ENCODE peak calls at places on chromosomes 1 and 21, in nine cellular contexts. One of them, this sample, is unnamed.

GRCh38 chr1:248837045-248837793 is 805 bp upstream of the ZNF672 start:
- DNase-seq in GM12892: no peak
- DNase-seq in prostate gland: no peak
- DNase-seq in breast epithelium: no peak
- DNase-seq in transverse colon: peak; percentile 26
- DNase-seq in HepG2: no peak
- DNase-seq in K562: no peak
- DNase-seq in HCT116: no peak
- DNase-seq in sigmoid colon: no peak
- DNase-seq in this sample: peak; percentile 50

GRCh38 chr1:106526650-106527049 is 529.8 kb upstream of the PRMT6 start:
- DNase-seq in GM12892: no peak
- DNase-seq in prostate gland: no peak
- DNase-seq in breast epithelium: no peak
- DNase-seq in transverse colon: no peak
- DNase-seq in HepG2: no peak
- DNase-seq in K562: no peak
- DNase-seq in HCT116: no peak
- DNase-seq in sigmoid colon: no peak
- DNase-seq in this sample: no peak

GRCh38 chr1:183473286-183473536 is 912 bp downstream of the SMG7 start:
- DNase-seq in GM12892: no peak
- DNase-seq in prostate gland: no peak
- DNase-seq in breast epithelium: no peak
- DNase-seq in transverse colon: no peak
- DNase-seq in HepG2: no peak
- DNase-seq in K562: no peak
- DNase-seq in HCT116: no peak
- DNase-seq in sigmoid colon: no peak
- DNase-seq in this sample: no peak

GRCh38 chr1:52920791-52921291 is 699 bp downstream of the ECHDC2 start:
- DNase-seq in GM12892: no peak
- DNase-seq in prostate gland: peak; percentile 42
- DNase-seq in breast epithelium: peak; percentile 34
- DNase-seq in transverse colon: peak; percentile 35
- DNase-seq in HepG2: no peak
- DNase-seq in K562: no peak
- DNase-seq in HCT116: no peak
- DNase-seq in sigmoid colon: peak; percentile 73
- DNase-seq in this sample: no peak

GRCh38 chr21:41605934-41606285 is 98.0 kb upstream of the TMPRSS2 start:
- DNase-seq in GM12892: no peak
- DNase-seq in prostate gland: no peak
- DNase-seq in breast epithelium: no peak
- DNase-seq in transverse colon: no peak
- DNase-seq in HepG2: no peak
- DNase-seq in K562: no peak
- DNase-seq in HCT116: no peak
- DNase-seq in sigmoid colon: peak; percentile 37
- DNase-seq in this sample: no peak

GRCh38 chr1:214747050-214747615 is 144.1 kb downstream of the CENPF start:
- DNase-seq in GM12892: no peak
- DNase-seq in prostate gland: no peak
- DNase-seq in breast epithelium: no peak
- DNase-seq in transverse colon: no peak
- DNase-seq in HepG2: no peak
- DNase-seq in K562: no peak
- DNase-seq in HCT116: no peak
- DNase-seq in sigmoid colon: no peak
- DNase-seq in this sample: no peak

GRCh38 chr1:246146811-246147210 is 360.3 kb downstream of the SMYD3 start:
- DNase-seq in GM12892: no peak
- DNase-seq in prostate gland: no peak
- DNase-seq in breast epithelium: no peak
- DNase-seq in transverse colon: no peak
- DNase-seq in HepG2: no peak
- DNase-seq in K562: no peak
- DNase-seq in HCT116: no peak
- DNase-seq in sigmoid colon: no peak
- DNase-seq in this sample: no peak

GRCh38 chr1:236348071-236348470 is 46.0 kb upstream of the EDARADD start:
- DNase-seq in GM12892: no peak
- DNase-seq in prostate gland: no peak
- DNase-seq in breast epithelium: no peak
- DNase-seq in transverse colon: no peak
- DNase-seq in HepG2: no peak
- DNase-seq in K562: no peak
- DNase-seq in HCT116: no peak
- DNase-seq in sigmoid colon: no peak
- DNase-seq in this sample: no peak

GRCh38 chr1:51336711-51337110 is 6.3 kb upstream of the TTC39A start:
- DNase-seq in GM12892: no peak
- DNase-seq in prostate gland: no peak
- DNase-seq in breast epithelium: no peak
- DNase-seq in transverse colon: no peak
- DNase-seq in HepG2: no peak
- DNase-seq in K562: no peak
- DNase-seq in HCT116: no peak
- DNase-seq in sigmoid colon: no peak
- DNase-seq in this sample: peak; percentile 15

GRCh38 chr1:210291786-210292275 is 36.9 kb upstream of the HHAT start:
- DNase-seq in GM12892: no peak
- DNase-seq in prostate gland: no peak
- DNase-seq in breast epithelium: peak; percentile 24
- DNase-seq in transverse colon: no peak
- DNase-seq in HepG2: no peak
- DNase-seq in K562: no peak
- DNase-seq in HCT116: no peak
- DNase-seq in sigmoid colon: peak; percentile 76
- DNase-seq in this sample: no peak

GRCh38 chr1:16181887-16182719 is 26.2 kb upstream of the EPHA2 start:
- DNase-seq in GM12892: no peak
- DNase-seq in prostate gland: peak; percentile 89
- DNase-seq in breast epithelium: peak; percentile 92
- DNase-seq in transverse colon: peak; percentile 84
- DNase-seq in HepG2: peak; percentile 87
- DNase-seq in K562: no peak
- DNase-seq in HCT116: peak; percentile 77
- DNase-seq in sigmoid colon: peak; percentile 97
- DNase-seq in this sample: peak; percentile 93

DNA sequence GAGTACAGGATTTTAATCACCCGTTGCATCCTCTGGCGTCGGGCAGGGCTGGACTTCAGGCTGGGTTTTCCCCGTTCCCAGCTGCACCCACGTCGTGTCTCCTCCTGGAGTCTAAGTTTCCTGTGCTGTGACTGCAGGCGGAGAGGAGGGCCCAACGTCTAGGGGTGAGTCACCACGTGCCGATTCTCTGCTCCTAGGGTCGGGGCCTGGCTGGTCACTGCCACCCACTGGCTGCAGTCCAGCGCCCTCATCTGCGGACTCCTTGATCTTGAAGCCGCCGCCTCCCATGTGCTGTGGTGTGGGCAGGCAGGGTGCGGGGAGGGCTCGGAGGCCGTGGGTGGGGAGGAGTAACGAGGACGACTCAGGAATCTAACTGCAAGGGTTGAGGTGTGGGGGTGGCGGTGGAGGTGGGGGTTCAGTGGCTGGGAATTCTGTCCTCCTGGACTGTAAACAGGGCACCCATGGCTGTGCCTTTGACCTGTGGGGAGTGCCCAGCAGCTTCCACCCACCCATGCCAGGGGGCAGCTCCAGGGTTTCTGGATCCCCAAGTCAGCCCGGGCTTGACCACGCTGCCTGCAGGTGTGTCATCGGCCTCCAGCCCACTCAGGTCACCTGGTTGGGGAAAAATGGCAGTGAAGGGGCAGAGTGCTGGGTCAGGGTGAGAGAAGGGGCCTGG is 77.8 kb downstream of the ALPL start:
- DNase-seq in GM12892: no peak
- DNase-seq in prostate gland: no peak
- DNase-seq in breast epithelium: peak; percentile 30
- DNase-seq in transverse colon: peak; percentile 25
- DNase-seq in HepG2: peak; percentile 69
- DNase-seq in K562: peak; percentile 81
- DNase-seq in HCT116: peak; percentile 61
- DNase-seq in sigmoid colon: no peak
- DNase-seq in this sample: no peak
- TF ChIP-seq POLR2AphosphoS5 in GM12892: no peak
- TF ChIP-seq POLR2AphosphoS5 in prostate gland: no peak
- TF ChIP-seq POLR2AphosphoS5 in breast epithelium: no peak
- TF ChIP-seq POLR2AphosphoS5 in transverse colon: no peak
- TF ChIP-seq POLR2AphosphoS5 in HepG2: no peak
- TF ChIP-seq POLR2AphosphoS5 in K562: no peak
- TF ChIP-seq POLR2AphosphoS5 in HCT116: peak; percentile 30
- TF ChIP-seq POLR2AphosphoS5 in sigmoid colon: no peak
- TF ChIP-seq POLR2AphosphoS5 in this sample: no peak

DNA sequence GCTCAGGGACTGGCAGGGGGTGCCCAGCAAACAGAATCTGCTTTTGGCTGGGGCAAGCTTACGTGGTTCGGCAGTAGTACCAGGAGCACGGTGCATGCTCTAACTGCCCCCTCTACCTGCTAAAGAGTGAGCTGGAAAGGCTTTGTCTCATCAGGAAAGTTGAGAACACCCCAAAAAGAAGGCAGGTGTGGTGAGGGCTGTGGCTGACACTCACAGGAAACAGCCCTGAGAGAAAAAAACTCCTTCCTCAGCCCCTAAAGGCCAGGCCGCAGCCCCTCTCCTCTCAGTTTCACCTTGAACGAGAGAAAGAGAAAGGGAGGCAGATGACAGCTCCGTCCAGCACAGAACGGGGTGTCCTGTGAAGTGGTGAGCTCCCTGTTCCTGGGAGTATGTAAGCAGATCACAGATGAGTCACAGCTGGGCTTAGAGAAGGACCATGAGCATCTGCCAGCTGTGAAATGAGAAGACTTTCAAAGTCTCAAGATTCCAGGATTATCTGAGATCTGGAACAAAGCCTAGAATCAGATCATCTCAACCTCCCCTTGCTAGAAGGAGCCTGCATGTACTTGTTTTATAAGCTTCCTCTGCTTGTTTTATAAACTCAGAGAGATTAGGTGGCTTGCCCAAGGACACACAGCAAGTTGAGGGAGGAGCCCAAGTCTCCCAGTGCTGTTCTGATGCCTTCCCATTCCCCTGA is 13.4 kb downstream of the LAPTM5 start:
- DNase-seq in GM12892: no peak
- DNase-seq in prostate gland: no peak
- DNase-seq in breast epithelium: no peak
- DNase-seq in transverse colon: no peak
- DNase-seq in HepG2: no peak
- DNase-seq in K562: no peak
- DNase-seq in HCT116: no peak
- DNase-seq in sigmoid colon: no peak
- DNase-seq in this sample: no peak
- TF ChIP-seq POLR2A in GM12892: peak; percentile 66
- TF ChIP-seq POLR2A in prostate gland: no peak
- TF ChIP-seq POLR2A in breast epithelium: no peak
- TF ChIP-seq POLR2A in transverse colon: no peak
- TF ChIP-seq POLR2A in HepG2: no peak
- TF ChIP-seq POLR2A in K562: no peak
- TF ChIP-seq POLR2A in HCT116: no peak
- TF ChIP-seq POLR2A in sigmoid colon: no peak
- TF ChIP-seq POLR2A in this sample: no peak

DNA sequence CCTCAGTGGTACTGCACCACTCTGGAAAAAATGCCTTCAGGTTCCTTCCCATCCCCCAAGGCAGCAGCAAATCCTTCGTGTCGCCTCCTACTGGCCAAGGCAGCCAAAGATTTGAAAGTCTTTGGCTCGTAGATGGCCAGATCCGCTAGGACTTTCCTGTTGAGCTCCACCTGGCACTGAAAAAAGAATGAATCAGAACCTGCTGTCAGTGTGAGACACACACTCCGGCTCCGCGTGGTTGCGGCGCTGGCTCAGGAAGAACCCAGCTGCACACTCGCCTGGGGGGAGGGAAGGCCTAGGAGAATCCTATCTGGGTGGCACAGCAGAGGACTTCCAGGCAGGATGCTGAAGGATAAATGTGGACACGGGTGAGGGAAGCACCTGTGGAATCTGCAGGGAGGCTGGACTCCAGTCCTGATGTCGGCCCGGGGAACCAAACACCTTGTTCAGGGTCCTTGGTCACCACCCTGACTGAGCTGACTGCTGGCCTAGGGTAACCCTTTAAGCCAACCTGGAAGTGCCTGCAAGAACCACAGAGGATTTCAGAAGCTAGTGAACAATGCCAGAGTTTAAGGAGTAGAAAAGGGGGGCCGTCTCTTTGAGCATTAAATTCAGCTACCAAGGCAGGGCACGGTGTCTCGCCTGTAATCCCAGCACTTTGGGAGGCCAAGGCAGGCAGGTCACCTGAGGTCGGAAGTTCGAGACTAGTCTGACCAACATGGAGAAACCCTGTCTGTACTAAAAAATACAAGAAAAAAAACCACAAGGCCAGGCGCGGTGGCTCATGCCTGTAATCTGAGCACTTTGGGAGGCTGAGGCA is 3.2 kb upstream of the CCNL2 start:
- DNase-seq in GM12892: no peak
- DNase-seq in prostate gland: no peak
- DNase-seq in breast epithelium: no peak
- DNase-seq in transverse colon: peak; percentile 36
- DNase-seq in HepG2: peak; percentile 52
- DNase-seq in K562: peak; percentile 60
- DNase-seq in HCT116: peak; percentile 52
- DNase-seq in sigmoid colon: no peak
- DNase-seq in this sample: no peak
- TF ChIP-seq POLR2AphosphoS5 in GM12892: no peak
- TF ChIP-seq POLR2AphosphoS5 in prostate gland: no peak
- TF ChIP-seq POLR2AphosphoS5 in breast epithelium: no peak
- TF ChIP-seq POLR2AphosphoS5 in transverse colon: no peak
- TF ChIP-seq POLR2AphosphoS5 in HepG2: peak; percentile 38
- TF ChIP-seq POLR2AphosphoS5 in K562: no peak
- TF ChIP-seq POLR2AphosphoS5 in HCT116: no peak
- TF ChIP-seq POLR2AphosphoS5 in sigmoid colon: no peak
- TF ChIP-seq POLR2AphosphoS5 in this sample: no peak

GRCh38 chr1:228515200-228515834 is 28.1 kb downstream of the RNF187 start:
- DNase-seq in GM12892: no peak
- DNase-seq in prostate gland: no peak
- DNase-seq in breast epithelium: no peak
- DNase-seq in transverse colon: no peak
- DNase-seq in HepG2: peak; percentile 17
- DNase-seq in K562: peak; percentile 79
- DNase-seq in HCT116: peak; percentile 22
- DNase-seq in sigmoid colon: no peak
- DNase-seq in this sample: no peak

GRCh38 chr1:228512852-228513243 is 25.7 kb downstream of the RNF187 start:
- DNase-seq in GM12892: no peak
- DNase-seq in prostate gland: no peak
- DNase-seq in breast epithelium: no peak
- DNase-seq in transverse colon: no peak
- DNase-seq in HepG2: no peak
- DNase-seq in K562: no peak
- DNase-seq in HCT116: no peak
- DNase-seq in sigmoid colon: no peak
- DNase-seq in this sample: no peak

GRCh38 chr1:228513244-228513900 is 26.2 kb downstream of the RNF187 start:
- DNase-seq in GM12892: no peak
- DNase-seq in prostate gland: no peak
- DNase-seq in breast epithelium: no peak
- DNase-seq in transverse colon: no peak
- DNase-seq in HepG2: no peak
- DNase-seq in K562: peak; percentile 98
- DNase-seq in HCT116: no peak
- DNase-seq in sigmoid colon: no peak
- DNase-seq in this sample: no peak

GRCh38 chr1:228511539-228512445 is 24.6 kb downstream of the RNF187 start:
- DNase-seq in GM12892: no peak
- DNase-seq in prostate gland: no peak
- DNase-seq in breast epithelium: peak; percentile 12
- DNase-seq in transverse colon: no peak
- DNase-seq in HepG2: no peak
- DNase-seq in K562: no peak
- DNase-seq in HCT116: no peak
- DNase-seq in sigmoid colon: no peak
- DNase-seq in this sample: no peak

GRCh38 chr1:228514421-228514820 is 27.2 kb downstream of the RNF187 start:
- DNase-seq in GM12892: no peak
- DNase-seq in prostate gland: no peak
- DNase-seq in breast epithelium: no peak
- DNase-seq in transverse colon: no peak
- DNase-seq in HepG2: no peak
- DNase-seq in K562: peak; percentile 47
- DNase-seq in HCT116: no peak
- DNase-seq in sigmoid colon: no peak
- DNase-seq in this sample: no peak
- TF ChIP-seq POLR2A in GM12892: no peak
- TF ChIP-seq POLR2A in prostate gland: no peak
- TF ChIP-seq POLR2A in breast epithelium: no peak
- TF ChIP-seq POLR2A in transverse colon: no peak
- TF ChIP-seq POLR2A in HepG2: no peak
- TF ChIP-seq POLR2A in K562: no peak
- TF ChIP-seq POLR2A in HCT116: no peak
- TF ChIP-seq POLR2A in sigmoid colon: no peak
- TF ChIP-seq POLR2A in this sample: no peak

This sample was measured in suprapubic skin.